ENCODE peak calls at places on chromosomes 2 and 18, in ten cellular contexts. O is uterus, S is endothelial cell of umbilical vein, A is adrenal gland, Y is A549, B is ovary, U is GM12878, N is IMR-90, P is Peyer's patch, X is esophagus squamous epithelium. H is an unnamed sample.

GRCh38 chr2:220043155-220043992 is 415.9 kb downstream of the SLC4A3 start:
- DNase-seq in O (no peak), S (no peak), A (no peak), Y (no peak), B (no peak), U (no peak), N (peak; percentile 51), P (no peak), X (no peak), H (no peak)

GRCh38 chr2:230861564-230862255 is 3.0 kb upstream of the ITM2C start:
- DNase-seq in O (no peak), S (no peak), A (no peak), Y (no peak), B (no peak), U (no peak), N (no peak), P (no peak), X (no peak), H (no peak)

GRCh38 chr2:136185991-136186771 is 68.2 kb upstream of the CXCR4 start:
- DNase-seq in O (no peak), S (no peak), A (peak; percentile 42), Y (no peak), B (no peak), U (no peak), N (no peak), P (no peak), X (no peak), H (no peak)

GRCh38 chr2:119174993-119175347 is 16.4 kb upstream of the C1QL2 start:
- DNase-seq in O (no peak), S (no peak), A (no peak), Y (no peak), B (no peak), U (no peak), N (no peak), P (no peak), X (no peak), H (no peak)

GRCh38 chr18:32093523-32093922 is 1.8 kb downstream of the RNF138 start:
- DNase-seq in O (no peak), S (no peak), A (no peak), Y (no peak), B (no peak), U (no peak), N (peak; percentile 4), P (no peak), X (no peak), H (no peak)

GRCh38 chr2:240358080-240358479 is 77.4 kb upstream of the GPC1 start:
- DNase-seq in O (no peak), S (no peak), A (no peak), Y (no peak), B (peak; percentile 26), U (no peak), N (no peak), P (peak; percentile 40), X (no peak), H (no peak)

GRCh38 chr2:135817466-135817865 is 19.5 kb downstream of the LCT start:
- DNase-seq in O (no peak), S (no peak), A (no peak), Y (no peak), B (no peak), U (no peak), N (no peak), P (no peak), X (no peak), H (no peak)

GRCh38 chr2:218570850-218571249 is 2.2 kb downstream of the CNOT9 start:
- DNase-seq in O (no peak), S (peak; percentile 53), A (no peak), Y (no peak), B (no peak), U (no peak), N (peak; percentile 66), P (no peak), X (no peak), H (no peak)

GRCh38 chr2:232541195-232541960 is 1.9 kb downstream of the CHRNG start:
- DNase-seq in O (peak; percentile 11), S (no peak), A (no peak), Y (no peak), B (no peak), U (no peak), N (no peak), P (peak; percentile 45), X (no peak), H (no peak)

GRCh38 chr18:65235966-65236634 is 514.7 kb upstream of the CDH7 start:
- DNase-seq in O (no peak), S (no peak), A (peak; percentile 53), Y (no peak), B (no peak), U (no peak), N (no peak), P (no peak), X (no peak), H (no peak)

DNA sequence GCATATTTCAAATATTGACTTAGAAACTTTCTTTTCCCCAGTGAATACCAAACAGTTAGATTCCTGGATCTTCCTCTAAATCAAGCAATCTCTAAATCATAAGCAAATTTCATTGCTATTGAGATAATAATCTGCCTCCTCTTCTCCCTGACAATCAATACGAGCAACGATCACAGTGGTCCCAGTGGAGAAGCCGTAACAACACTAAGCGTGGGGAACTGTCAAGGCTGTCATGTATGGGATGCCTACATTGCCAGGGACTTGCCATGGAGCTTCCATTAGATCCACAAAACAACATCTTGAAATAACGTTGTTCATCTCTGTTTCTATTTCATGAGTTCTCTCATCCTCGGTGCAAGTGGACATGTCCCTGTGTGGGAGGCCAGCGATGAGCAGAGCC is 61.3 kb downstream of the SNTG2 start:
- DNase-seq in O (no peak), S (no peak), A (no peak), Y (no peak), B (no peak), U (no peak), N (no peak), P (no peak), X (no peak), H (no peak)
- H3K4me1 ChIP-seq in O (no peaks in the 10 kb centered on the region), S (no peaks in the 10 kb centered on the region), A (no peaks in the 10 kb centered on the region), Y (no peaks in the 10 kb centered on the region), B (no peaks in the 10 kb centered on the region), U (no peaks in the 10 kb centered on the region), N (no peaks in the 10 kb centered on the region), P (no peaks in the 10 kb centered on the region), X (peaks cover 6% of the 10 kb centered on the region), H (peaks cover 9% of the 10 kb centered on the region)

GRCh38 chr2:28729698-28730097 is 21.9 kb upstream of the PPP1CB start:
- DNase-seq in O (no peak), S (no peak), A (no peak), Y (no peak), B (no peak), U (no peak), N (peak; percentile 65), P (no peak), X (no peak), H (no peak)

GRCh38 chr2:28725021-28725711 is 26.5 kb upstream of the PPP1CB start:
- DNase-seq in O (no peak), S (no peak), A (no peak), Y (no peak), B (no peak), U (no peak), N (no peak), P (no peak), X (no peak), H (no peak)

GRCh38 chr2:28721601-28722191 is 29.9 kb upstream of the PPP1CB start:
- DNase-seq in O (no peak), S (no peak), A (no peak), Y (no peak), B (no peak), U (no peak), N (no peak), P (no peak), X (no peak), H (no peak)

GRCh38 chr2:28730641-28731146 is 20.9 kb upstream of the PPP1CB start:
- DNase-seq in O (no peak), S (no peak), A (no peak), Y (no peak), B (no peak), U (no peak), N (no peak), P (no peak), X (no peak), H (no peak)

GRCh38 chr2:28726177-28726576 is 25.5 kb upstream of the PPP1CB start:
- DNase-seq in O (no peak), S (no peak), A (no peak), Y (no peak), B (no peak), U (no peak), N (no peak), P (no peak), X (no peak), H (no peak)
- H3K4me3 ChIP-seq in O (no peak overlapping the region), S (no peak overlapping the region), A (no peak overlapping the region), Y (no peak overlapping the region), B (no peak overlapping the region), U (no peak overlapping the region), N (no peak overlapping the region), P (no peak overlapping the region), X (no peak overlapping the region), H (no peak overlapping the region)

DNA sequence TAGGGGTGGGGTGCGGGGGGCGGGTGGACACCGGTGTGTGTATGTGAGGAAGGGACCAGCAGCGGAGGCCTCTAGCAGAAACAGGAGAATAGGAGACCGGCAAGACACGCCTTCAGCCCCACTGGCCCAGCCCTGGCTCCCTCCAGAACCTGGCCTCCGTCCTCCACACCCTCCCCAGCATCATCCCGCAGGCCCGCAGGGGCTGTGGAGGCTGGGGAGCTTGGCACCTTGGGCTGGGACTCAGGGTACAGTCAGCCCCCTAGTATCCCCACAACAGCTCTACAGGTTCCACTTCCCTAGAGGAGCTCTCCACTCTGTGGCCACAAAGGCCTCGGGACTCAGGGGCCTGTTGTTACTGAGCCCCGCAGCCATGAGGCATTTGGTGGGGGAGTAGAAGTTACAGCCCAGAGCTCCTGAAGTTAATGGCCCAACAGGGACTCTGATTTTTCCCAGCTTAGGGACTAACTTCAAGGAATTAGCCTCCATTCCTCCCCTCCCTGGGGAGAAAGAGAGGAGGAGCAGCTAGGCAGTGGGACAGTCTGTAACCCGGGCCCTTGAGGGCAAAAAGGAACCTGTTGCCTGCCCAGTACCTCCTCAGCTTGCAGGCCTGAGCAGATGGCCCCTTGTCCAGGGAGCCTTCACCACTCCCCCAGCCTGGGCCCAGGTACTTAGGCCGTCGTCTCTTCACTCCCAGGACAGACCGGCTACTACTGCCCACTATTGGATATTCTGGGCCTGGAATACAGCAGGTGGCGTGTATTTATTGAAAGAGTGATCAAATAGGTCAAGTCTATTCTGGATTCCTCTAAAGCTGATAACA is 20.0 kb downstream of the SH2D6 start:
- DNase-seq in O (peak; percentile 59), S (no peak), A (no peak), Y (no peak), B (peak; percentile 66), U (no peak), N (no peak), P (no peak), X (no peak), H (no peak)
- TF ChIP-seq POLR2A in O (no peak), S (no peak), A (no peak), Y (no peak), B (no peak), U (no peak), N (no peak), P (no peak), X (no peak), H (no peak)

DNA sequence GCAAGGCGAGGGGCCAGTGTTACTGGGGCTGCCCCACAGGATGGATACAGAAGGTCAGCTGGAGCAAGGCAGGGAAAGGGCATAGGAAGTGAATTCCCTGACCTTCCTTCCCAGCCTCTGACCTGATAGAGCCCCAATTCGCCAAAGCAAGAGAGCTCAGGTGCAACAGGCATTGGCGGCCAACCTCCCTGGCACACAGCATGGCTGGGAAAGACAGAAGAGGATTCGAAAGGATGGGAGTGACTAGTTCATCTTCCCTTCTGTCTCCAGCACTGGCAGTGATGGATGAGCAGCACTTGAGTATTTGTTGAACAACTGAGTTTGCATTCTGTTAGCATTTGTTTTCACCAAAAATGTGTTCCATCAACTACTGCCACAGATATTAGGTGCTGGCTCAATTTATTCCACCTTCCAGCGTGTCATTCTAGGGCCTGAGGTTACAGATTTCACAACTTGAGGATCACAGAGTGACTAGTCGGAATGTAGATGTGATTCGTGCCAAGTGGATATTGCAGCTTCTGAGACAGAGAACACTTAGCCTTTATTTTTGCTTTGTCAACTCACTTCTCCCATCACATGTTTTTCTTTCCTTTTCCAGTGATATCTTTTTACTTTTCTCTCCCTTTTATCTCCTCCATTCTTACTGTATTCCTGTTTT is 6.2 kb downstream of the COPS8 start:
- DNase-seq in O (peak; percentile 35), S (no peak), A (no peak), Y (no peak), B (peak; percentile 40), U (no peak), N (peak; percentile 69), P (no peak), X (no peak), H (no peak)
- H3K4me1 ChIP-seq in O (no peaks in the 10 kb centered on the region), S (peaks cover 66% of the 10 kb centered on the region), A (peaks cover 1% of the 10 kb centered on the region), Y (peaks cover 28% of the 10 kb centered on the region), B (peaks cover 6% of the 10 kb centered on the region), U (no peaks in the 10 kb centered on the region), N (peaks cover 15% of the 10 kb centered on the region), P (no peaks in the 10 kb centered on the region), X (peaks cover 71% of the 10 kb centered on the region), H (peaks cover 27% of the 10 kb centered on the region)

H was measured in heart left ventricle.